ENCODE peak calls at places on chromosomes 16 and 17, in eight cellular contexts. F, T, M, N, Q, U, I and L are unnamed samples.

GRCh38 chr17:77428020-77428781 is 287.4 kb downstream of the SEC14L1 start:
- DNase-seq in M (no peak), N (no peak), T (peak; percentile 26), Q (peak; percentile 57), F (no peak), I (no peak), U (no peak), L (no peak)

GRCh38 chr17:30345527-30346075 is 11.7 kb upstream of the TMIGD1 start:
- DNase-seq in I (peak; percentile 62), M (no peak), N (no peak), U (no peak), T (no peak), F (no peak), Q (peak; percentile 37), L (no peak)

GRCh38 chr17:7021993-7022778 is 664 bp upstream of the BCL6B start:
- DNase-seq in Q (peak; percentile 74), M (no peak), U (no peak), N (peak; percentile 71), T (peak; percentile 69), F (peak; percentile 81), I (peak; percentile 91), L (peak; percentile 91)

GRCh38 chr17:42748202-42748905 is 3.5 kb upstream of the EZH1 start:
- DNase-seq in Q (no peak), T (no peak), U (no peak), M (no peak), I (no peak), N (no peak), F (no peak), L (no peak)

GRCh38 chr17:67218385-67218950 is 26.5 kb downstream of the HELZ start:
- DNase-seq in N (no peak), I (no peak), U (no peak), M (no peak), Q (no peak), F (no peak), T (no peak), L (no peak)

GRCh38 chr16:89602952-89603590 is 10.4 kb upstream of the DPEP1 start:
- DNase-seq in T (no peak), U (no peak), I (no peak), M (no peak), F (no peak), Q (no peak), N (no peak), L (no peak)

GRCh38 chr17:81252336-81253329 is 13.5 kb downstream of the NDUFAF8 start:
- DNase-seq in U (no peak), N (no peak), Q (no peak), F (no peak), I (no peak), M (no peak), T (no peak), L (no peak)

GRCh38 chr16:86918637-86919036 is 340.3 kb downstream of the FOXL1 start:
- DNase-seq in U (no peak), M (no peak), Q (no peak), F (no peak), I (no peak), N (no peak), T (no peak), L (no peak)

GRCh38 chr16:68335175-68335574 is 24.4 kb downstream of the PRMT7 start:
- DNase-seq in M (no peak), T (no peak), N (no peak), Q (no peak), F (no peak), U (no peak), I (no peak), L (no peak)

GRCh38 chr16:48613061-48613957 is 3.3 kb upstream of the N4BP1 start:
- DNase-seq in I (peak; percentile 90), F (peak; percentile 63), N (no peak), M (no peak), Q (no peak), U (no peak), T (no peak), L (no peak)

GRCh38 chr17:5078106-5079028 is at the start of gene ZFP3:
- DNase-seq in F (peak; percentile 74), U (peak; percentile 22), I (peak; percentile 94), N (peak; percentile 74), T (peak; percentile 87), Q (peak; percentile 85), M (peak; percentile 84), L (peak; percentile 43)

GRCh38 chr17:6430769-6431168 is 4.2 kb downstream of the AIPL1 start:
- DNase-seq in U (no peak), F (no peak), I (peak; percentile 22), T (no peak), M (no peak), Q (no peak), N (no peak), L (no peak)

GRCh38 chr17:62219500-62219899 is 154.4 kb upstream of the MED13 start:
- DNase-seq in I (no peak), N (no peak), M (no peak), F (no peak), T (no peak), U (no peak), Q (no peak), L (no peak)